ENCODE peak calls at places on chromosomes 13 and 19, in four cellular contexts. D, T, E and F are unnamed samples.

GRCh38 chr19:289651-290538 is 1.3 kb downstream of the PLPP2 start:
- DNase-seq in T (peak), E (peak), D (no peak), F (no peak)

GRCh38 chr19:2315818-2316353 is 7.9 kb upstream of the LINGO3 start:
- DNase-seq in D (peak), T (no peak), E (peak), F (no peak)

GRCh38 chr13:99464441-99464949 is 36.8 kb upstream of the TM9SF2 start:
- DNase-seq in D (no peak), T (no peak), E (no peak), F (no peak)

GRCh38 chr19:44757735-44758505 is 9.4 kb downstream of the BCL3 start:
- DNase-seq in T (no peak), E (no peak), D (no peak), F (no peak)

GRCh38 chr19:1284979-1285736 is 515 bp upstream of the EFNA2 start:
- DNase-seq in D (no peak), T (no peak), E (no peak), F (no peak)

GRCh38 chr13:74747186-74747955 is 613.2 kb upstream of the KLF12 start:
- DNase-seq in E (no peak), T (no peak), D (no peak), F (no peak)

GRCh38 chr13:27170521-27171243 is 929 bp downstream of the USP12 start:
- DNase-seq in T (peak), E (peak), D (no peak), F (no peak)

GRCh38 chr19:1312732-1313694 is 27.3 kb downstream of the EFNA2 start:
- DNase-seq in D (no peak), E (no peak), T (no peak), F (no peak)

GRCh38 chr19:1608414-1609391 is 3.4 kb upstream of the UQCR11 start:
- DNase-seq in T (no peak), D (no peak), E (no peak), F (no peak)

GRCh38 chr19:38173324-38174041 is 50.5 kb downstream of the DPF1 start:
- DNase-seq in T (no peak), D (no peak), E (no peak), F (no peak)

GRCh38 chr19:15196683-15197005 is 4.2 kb downstream of the NOTCH3 start:
- DNase-seq in T (no peak), D (no peak), E (no peak), F (no peak)

GRCh38 chr19:47035495-47036232 is 12.8 kb downstream of the TMEM160 start:
- DNase-seq in T (peak), D (peak), E (peak), F (peak)

GRCh38 chr19:57327993-57328392 is 7.7 kb downstream of the ZNF543 start:
- DNase-seq in D (no peak), T (no peak), E (no peak), F (no peak)

GRCh38 chr13:25771641-25772478 is 280.0 kb downstream of the SHISA2 start:
- DNase-seq in D (no peak), T (no peak), E (no peak), F (no peak)

GRCh38 chr13:26325876-26326275 is 71.9 kb downstream of the CDK8 start:
- DNase-seq in T (no peak), E (no peak), D (no peak), F (peak)

GRCh38 chr13:39787086-39787487 is 131.6 kb downstream of the COG6 start:
- DNase-seq in D (no peak), E (no peak), T (no peak), F (no peak)

GRCh38 chr13:24618219-24618955 is 61.8 kb upstream of the ATP12A start:
- DNase-seq in D (peak), E (no peak), T (no peak), F (peak)

GRCh38 chr19:46915386-46915785 is 54.6 kb downstream of the ARHGAP35 start:
- DNase-seq in T (no peak), E (no peak), D (no peak), F (no peak)

GRCh38 chr13:101453784-101454201 is 1.3 kb downstream of the ITGBL1 start:
- DNase-seq in E (no peak), D (no peak), T (no peak), F (no peak)

GRCh38 chr19:10868872-10869547 is 2.3 kb upstream of the CARM1 start:
- DNase-seq in T (no peak), D (no peak), E (no peak), F (no peak)

GRCh38 chr19:46546194-46546896 is 50.7 kb upstream of the PNMA8B start:
- DNase-seq in D (peak), E (peak), T (no peak), F (no peak)

GRCh38 chr13:36261976-36262375 is 35.6 kb downstream of the CCDC169 start:
- DNase-seq in D (no peak), E (no peak), T (no peak), F (no peak)

GRCh38 chr13:84393981-84394625 is 511.8 kb upstream of the SLITRK1 start:
- DNase-seq in D (no peak), E (no peak), T (no peak), F (no peak)

GRCh38 chr13:40074338-40074737 is 418.9 kb downstream of the COG6 start:
- DNase-seq in D (no peak), E (no peak), T (no peak), F (no peak)

DNA sequence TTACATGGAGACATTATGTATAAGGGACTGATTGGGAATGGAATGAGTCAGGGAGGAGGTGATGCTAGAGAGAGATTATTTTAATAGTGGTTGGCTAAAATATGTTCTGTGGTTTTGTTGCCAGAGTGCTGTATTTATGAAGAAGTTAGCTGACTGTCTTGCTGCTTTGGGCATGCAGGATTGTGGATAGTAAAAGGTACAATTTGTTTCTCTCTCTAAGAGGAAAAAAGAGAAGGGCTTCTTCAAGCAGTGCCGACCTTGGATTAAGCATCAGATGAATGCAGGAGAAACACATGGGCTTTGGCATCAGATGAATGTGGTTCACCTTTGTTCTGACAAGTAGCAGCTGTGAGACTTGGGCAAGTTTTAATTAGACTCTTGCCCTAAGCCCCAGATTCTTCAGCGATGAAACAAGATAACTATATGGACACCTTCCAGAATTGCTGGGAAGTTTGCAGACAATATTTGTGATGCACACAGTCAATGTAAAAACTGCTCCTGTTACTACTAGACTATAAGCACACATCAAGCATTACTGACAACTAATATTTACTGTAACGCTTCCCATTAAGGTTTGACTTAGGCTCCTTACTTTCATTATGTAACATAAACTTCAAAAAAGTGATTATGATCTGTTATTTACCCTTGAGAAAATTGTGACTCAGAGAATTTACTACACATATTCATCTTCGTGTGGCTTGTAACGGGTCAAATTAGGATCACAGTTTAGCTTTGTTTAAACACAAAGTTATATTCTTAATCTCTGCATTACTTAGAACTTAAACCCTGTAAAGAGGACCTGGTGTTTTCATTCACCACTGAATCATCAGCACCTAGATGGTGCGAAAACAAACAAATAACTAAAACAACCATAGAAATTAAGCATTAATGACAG is 824.0 kb downstream of the PCDH9 start:
- DNase-seq in E (no peak), D (no peak), T (no peak), F (no peak)
- TF ChIP-seq SPI1 in E (no peak), D (no peak), T (no peak), F (no peak)

GRCh38 chr13:79225487-79226232 is 180.4 kb downstream of the RBM26 start:
- DNase-seq in D (no peak), E (no peak), T (no peak), F (no peak)
- TF ChIP-seq SPI1 in D (no peak), E (no peak), T (no peak), F (no peak)

DNA sequence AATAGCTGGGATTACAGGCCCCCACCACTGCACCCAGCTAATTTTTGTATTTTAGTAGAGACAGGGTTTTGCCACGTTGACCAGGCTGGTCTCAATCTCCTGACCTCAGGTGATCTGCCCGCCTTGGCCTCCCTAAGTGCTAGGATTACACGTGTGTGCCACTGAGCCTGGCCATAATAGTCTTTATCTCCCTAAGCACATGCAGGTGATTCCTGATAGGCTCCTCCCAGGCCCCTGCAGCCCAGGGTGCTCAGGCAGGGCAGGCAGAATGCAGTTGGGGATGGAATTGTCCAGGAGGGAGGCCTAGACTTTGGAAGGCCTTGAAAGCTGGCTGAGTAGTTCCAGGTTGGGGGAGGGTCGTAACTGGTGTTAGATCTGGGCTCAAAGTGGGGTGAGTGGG is 8.5 kb downstream of the ZNF526 start:
- DNase-seq in E (peak), D (no peak), T (no peak), F (no peak)
- TF ChIP-seq SPI1 in E (no peak), D (no peak), T (no peak), F (no peak)

GRCh38 chr19:12265921-12266704 is 28.6 kb downstream of the ZNF44 start:
- DNase-seq in D (no peak), E (peak), T (no peak), F (no peak)
- TF ChIP-seq SPI1 in D (no peak), E (no peak), T (no peak), F (no peak)

GRCh38 chr13:28558126-28558525 is 63.2 kb upstream of the FLT1 start:
- DNase-seq in E (no peak), D (no peak), T (no peak), F (no peak)
- TF ChIP-seq SPI1 in E (no peak), D (no peak), T (no peak), F (no peak)

DNA sequence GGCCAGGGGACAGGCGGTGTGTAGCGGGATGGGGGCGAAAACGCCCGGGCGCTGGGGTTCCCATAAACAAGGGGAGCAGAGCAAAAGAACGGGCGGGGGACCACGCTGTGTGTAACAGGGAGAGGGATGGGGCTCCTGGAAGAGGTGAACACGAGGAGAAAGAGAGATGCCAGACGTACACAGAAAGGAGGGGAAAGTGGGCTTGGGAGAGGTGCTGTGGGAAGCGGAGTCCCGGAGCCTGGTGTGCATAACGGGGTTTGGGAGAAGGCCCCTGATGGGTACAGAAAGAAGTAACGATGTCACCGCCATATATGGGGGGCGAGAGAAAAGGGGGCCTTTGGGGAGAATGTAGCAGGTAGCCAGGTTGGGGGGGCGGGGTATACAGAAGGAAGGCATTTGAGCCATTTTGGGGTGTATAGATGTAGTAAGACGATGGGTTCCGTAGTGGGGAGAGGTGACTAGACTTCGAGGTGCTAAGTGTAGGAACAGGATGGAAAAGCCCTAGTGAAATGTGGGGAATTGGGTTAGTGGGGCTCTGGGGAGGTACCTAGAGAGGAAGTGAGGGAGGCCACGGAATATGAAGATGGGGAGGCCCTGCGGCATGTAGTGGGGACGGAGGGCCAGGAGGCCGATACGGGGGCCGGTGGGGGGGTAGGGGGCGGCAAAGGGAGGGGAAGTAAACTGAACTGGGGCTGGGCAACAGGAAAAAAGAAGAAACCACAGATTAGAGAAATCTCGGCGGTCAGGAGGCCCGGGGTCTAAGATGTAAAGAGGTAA is 762 bp downstream of the ZNF580 start:
- DNase-seq in T (no peak), E (no peak), D (no peak), F (no peak)
- TF ChIP-seq SPI1 in T (peak), E (peak), D (peak), F (peak)